ENCODE peak calls at places on chromosomes 13 and 19, in nine cellular contexts. P is transverse colon; K is mammary epithelial cell; J is NCI-H82; Z is stimulated activated CD8-positive, alpha-beta memory T cell treated with anti-CD3 and anti-CD28 coated beads, Interleukin-4, amount 100 ng/mL, for 1 hour; V is A673; U is NCI-H510A; D is posterior cingulate gyrus; M is T-helper 22 cell. E is an unnamed sample.

GRCh38 chr13:25990801-25991200 is 61.0 kb downstream of the SHISA2 start:
- DNase-seq in P (no peak), K (no peak), J (no peak), Z (no peak), V (no peak), U (no peak), D (no peak), M (no peak), E (no peak)

GRCh38 chr19:38806371-38806770 is 6.4 kb downstream of the LGALS4 start:
- DNase-seq in P (no peak), K (no peak), J (peak), Z (no peak), V (no peak), U (no peak), D (no peak), M (no peak), E (no peak)

GRCh38 chr13:105147481-105147880 is 1388.0 kb downstream of the EFNB2 start:
- DNase-seq in P (no peak), K (no peak), J (no peak), Z (no peak), V (no peak), U (no peak), D (no peak), M (no peak), E (no peak)

GRCh38 chr19:32407004-32407992 is 1.7 kb downstream of the DPY19L3 start:
- DNase-seq in P (peak), K (no peak), J (no peak), Z (no peak), V (peak), U (no peak), D (peak), M (no peak), E (no peak)

GRCh38 chr19:43634877-43635560 is 4.6 kb downstream of the CADM4 start:
- DNase-seq in P (no peak), K (no peak), J (peak), Z (no peak), V (no peak), U (no peak), D (peak), M (no peak), E (no peak)

GRCh38 chr19:54329476-54330165 is 9.3 kb downstream of the LILRA4 start:
- DNase-seq in P (no peak), K (no peak), J (no peak), Z (no peak), V (no peak), U (no peak), D (no peak), M (no peak), E (no peak)

GRCh38 chr19:55070755-55071502 is 4.7 kb upstream of the EPS8L1 start:
- DNase-seq in P (peak), K (peak), J (no peak), Z (no peak), V (no peak), U (no peak), D (no peak), M (no peak), E (peak)

GRCh38 chr19:55549500-55550320 is 4.4 kb upstream of the SBK3 start:
- DNase-seq in P (peak), K (peak), J (peak), Z (no peak), V (no peak), U (no peak), D (no peak), M (no peak), E (peak)

GRCh38 chr19:50486823-50487515 is 10.3 kb upstream of the GARIN5A start:
- DNase-seq in P (no peak), K (no peak), J (peak), Z (peak), V (peak), U (no peak), D (no peak), M (no peak), E (no peak)

GRCh38 chr13:85853901-85854663 is 54.9 kb upstream of the SLITRK6 start:
- DNase-seq in P (no peak), K (no peak), J (no peak), Z (no peak), V (no peak), U (no peak), D (no peak), M (no peak), E (no peak)

GRCh38 chr19:50837300-50837699 is 3.9 kb upstream of the KLK15 start:
- DNase-seq in P (peak), K (peak), J (no peak), Z (no peak), V (no peak), U (no peak), D (no peak), M (no peak), E (peak)

GRCh38 chr19:51091895-51092873 is 9.5 kb upstream of the KLK14 start:
- DNase-seq in P (no peak), K (peak), J (no peak), Z (no peak), V (peak), U (no peak), D (no peak), M (no peak), E (no peak)

GRCh38 chr19:8208119-8208709 is 956 bp upstream of the CERS4 start:
- DNase-seq in P (no peak), K (no peak), J (no peak), Z (no peak), V (no peak), U (peak), D (peak), M (no peak), E (no peak)

GRCh38 chr19:34253711-34254551 is 423 bp upstream of the GARRE1 start:
- DNase-seq in P (peak), K (no peak), J (peak), Z (no peak), V (no peak), U (no peak), D (peak), M (no peak), E (peak)

GRCh38 chr13:40780822-40781401 is 8.5 kb upstream of the SLC25A15 start:
- DNase-seq in P (no peak), K (no peak), J (peak), Z (no peak), V (peak), U (no peak), D (no peak), M (no peak), E (no peak)

GRCh38 chr19:28705008-28705407 is 507.9 kb downstream of the UQCRFS1 start:
- DNase-seq in P (no peak), K (peak), J (peak), Z (no peak), V (peak), U (no peak), D (no peak), M (no peak), E (no peak)

GRCh38 chr19:12872941-12873890 is 8.0 kb downstream of the DNASE2 start:
- DNase-seq in P (peak), K (peak), J (peak), Z (no peak), V (peak), U (no peak), D (no peak), M (peak), E (peak)

GRCh38 chr19:6109947-6110346 is 353 bp downstream of the RFX2 start:
- DNase-seq in P (peak), K (no peak), J (no peak), Z (no peak), V (no peak), U (no peak), D (no peak), M (no peak), E (no peak)

GRCh38 chr19:13132471-13133166 is 14.6 kb downstream of the NACC1 start:
- DNase-seq in P (no peak), K (peak), J (no peak), Z (no peak), V (no peak), U (no peak), D (no peak), M (peak), E (no peak)

GRCh38 chr13:27455331-27455855 is 5.0 kb upstream of the MTIF3 start:
- DNase-seq in P (no peak), K (no peak), J (no peak), Z (no peak), V (no peak), U (no peak), D (no peak), M (no peak), E (peak)

GRCh38 chr19:11268783-11269267 is 6.5 kb upstream of the DOCK6 start:
- DNase-seq in P (peak), K (peak), J (no peak), Z (no peak), V (peak), U (no peak), D (no peak), M (no peak), E (no peak)

GRCh38 chr13:98653471-98653985 is 76.6 kb upstream of the STK24 start:
- DNase-seq in P (peak), K (peak), J (peak), Z (peak), V (peak), U (peak), D (peak), M (peak), E (peak)

GRCh38 chr13:23086951-23087350 is 93.8 kb upstream of the SGCG start:
- DNase-seq in P (no peak), K (no peak), J (peak), Z (no peak), V (peak), U (no peak), D (no peak), M (no peak), E (no peak)

GRCh38 chr19:15702590-15702930 is 25.3 kb upstream of the OR10H2 start:
- DNase-seq in P (peak), K (peak), J (peak), Z (no peak), V (peak), U (no peak), D (no peak), M (no peak), E (peak)

GRCh38 chr13:29496241-29496712 is 99.2 kb downstream of the SLC7A1 start:
- DNase-seq in P (no peak), K (peak), J (no peak), Z (no peak), V (no peak), U (no peak), D (no peak), M (no peak), E (no peak)

GRCh38 chr13:41700790-41701310 is 243.5 kb downstream of the RGCC start:
- DNase-seq in P (no peak), K (peak), J (no peak), Z (no peak), V (peak), U (no peak), D (no peak), M (no peak), E (no peak)

GRCh38 chr19:984165-984967 is at the start of gene WDR18:
- DNase-seq in P (peak), K (peak), J (peak), Z (peak), V (peak), U (peak), D (peak), M (peak), E (peak)

GRCh38 chr13:24159921-24160324 is 597 bp upstream of the SPATA13 start:
- DNase-seq in P (no peak), K (no peak), J (peak), Z (no peak), V (no peak), U (no peak), D (no peak), M (no peak), E (peak)

GRCh38 chr13:99741979-99742378 is 229.6 kb downstream of the ZIC5 start:
- DNase-seq in P (peak), K (no peak), J (no peak), Z (no peak), V (no peak), U (no peak), D (no peak), M (no peak), E (peak)

GRCh38 chr19:57675881-57676280 is 5.9 kb upstream of the ZNF551 start:
- DNase-seq in P (no peak), K (no peak), J (no peak), Z (no peak), V (no peak), U (no peak), D (no peak), M (no peak), E (no peak)

GRCh38 chr13:28488376-28489005 is 6.4 kb downstream of the FLT1 start:
- DNase-seq in P (no peak), K (no peak), J (no peak), Z (no peak), V (no peak), U (no peak), D (no peak), M (no peak), E (no peak)